ENCODE peak calls at places on chromosomes 1 and 21, in five cellular contexts. One of them, this sample, is unnamed.

GRCh38 chr1:18199462-18199861 is 91.9 kb downstream of the IGSF21 start:
- DNase-seq in activated CD4-positive, alpha-beta memory T cell treated with anti-CD3 and anti-CD28 coated beads, Interleukin-2, amount 10 ng/mL, durations not matched to agents 7 days and 5 days: no peak
- DNase-seq in RWPE1: no peak
- DNase-seq in NCI-H1105 treated with DMSO at 0.1 percent for 48 hours: peak
- DNase-seq in psoas muscle: no peak
- DNase-seq in this sample: no peak

GRCh38 chr1:53135735-53136114 is 6.7 kb downstream of the SLC1A7 start:
- DNase-seq in activated CD4-positive, alpha-beta memory T cell treated with anti-CD3 and anti-CD28 coated beads, Interleukin-2, amount 10 ng/mL, durations not matched to agents 7 days and 5 days: no peak
- DNase-seq in NCI-H1105 treated with DMSO at 0.1 percent for 48 hours: no peak
- DNase-seq in RWPE1: no peak
- DNase-seq in psoas muscle: no peak
- DNase-seq in this sample: no peak

GRCh38 chr1:51607676-51608075 is 9.2 kb upstream of the OSBPL9 start:
- DNase-seq in RWPE1: no peak
- DNase-seq in activated CD4-positive, alpha-beta memory T cell treated with anti-CD3 and anti-CD28 coated beads, Interleukin-2, amount 10 ng/mL, durations not matched to agents 7 days and 5 days: no peak
- DNase-seq in NCI-H1105 treated with DMSO at 0.1 percent for 48 hours: no peak
- DNase-seq in psoas muscle: no peak
- DNase-seq in this sample: no peak

GRCh38 chr1:222757673-222758268 is 20.8 kb downstream of the FAM177B start:
- DNase-seq in activated CD4-positive, alpha-beta memory T cell treated with anti-CD3 and anti-CD28 coated beads, Interleukin-2, amount 10 ng/mL, durations not matched to agents 7 days and 5 days: no peak
- DNase-seq in RWPE1: no peak
- DNase-seq in psoas muscle: no peak
- DNase-seq in NCI-H1105 treated with DMSO at 0.1 percent for 48 hours: no peak
- DNase-seq in this sample: no peak

GRCh38 chr1:10973552-10973951 is 38.9 kb upstream of the TARDBP start:
- DNase-seq in activated CD4-positive, alpha-beta memory T cell treated with anti-CD3 and anti-CD28 coated beads, Interleukin-2, amount 10 ng/mL, durations not matched to agents 7 days and 5 days: no peak
- DNase-seq in NCI-H1105 treated with DMSO at 0.1 percent for 48 hours: no peak
- DNase-seq in psoas muscle: peak
- DNase-seq in RWPE1: no peak
- DNase-seq in this sample: no peak

GRCh38 chr21:34333150-34333739 is 30.6 kb upstream of the KCNE2 start:
- DNase-seq in psoas muscle: no peak
- DNase-seq in activated CD4-positive, alpha-beta memory T cell treated with anti-CD3 and anti-CD28 coated beads, Interleukin-2, amount 10 ng/mL, durations not matched to agents 7 days and 5 days: no peak
- DNase-seq in NCI-H1105 treated with DMSO at 0.1 percent for 48 hours: no peak
- DNase-seq in RWPE1: no peak
- DNase-seq in this sample: no peak

GRCh38 chr1:229148041-229148671 is 122.8 kb upstream of the RAB4A start:
- DNase-seq in activated CD4-positive, alpha-beta memory T cell treated with anti-CD3 and anti-CD28 coated beads, Interleukin-2, amount 10 ng/mL, durations not matched to agents 7 days and 5 days: no peak
- DNase-seq in psoas muscle: no peak
- DNase-seq in RWPE1: no peak
- DNase-seq in NCI-H1105 treated with DMSO at 0.1 percent for 48 hours: peak
- DNase-seq in this sample: no peak

GRCh38 chr1:180151508-180151907 is 3.2 kb upstream of the QSOX1 start:
- DNase-seq in RWPE1: peak
- DNase-seq in NCI-H1105 treated with DMSO at 0.1 percent for 48 hours: peak
- DNase-seq in activated CD4-positive, alpha-beta memory T cell treated with anti-CD3 and anti-CD28 coated beads, Interleukin-2, amount 10 ng/mL, durations not matched to agents 7 days and 5 days: no peak
- DNase-seq in psoas muscle: no peak
- DNase-seq in this sample: peak

GRCh38 chr1:15524283-15525042 is 448 bp upstream of the CASP9 start:
- DNase-seq in psoas muscle: peak
- DNase-seq in RWPE1: peak
- DNase-seq in activated CD4-positive, alpha-beta memory T cell treated with anti-CD3 and anti-CD28 coated beads, Interleukin-2, amount 10 ng/mL, durations not matched to agents 7 days and 5 days: peak
- DNase-seq in NCI-H1105 treated with DMSO at 0.1 percent for 48 hours: peak
- DNase-seq in this sample: peak

GRCh38 chr21:31597683-31598082 is 61.8 kb upstream of the SOD1 start:
- DNase-seq in RWPE1: no peak
- DNase-seq in psoas muscle: no peak
- DNase-seq in activated CD4-positive, alpha-beta memory T cell treated with anti-CD3 and anti-CD28 coated beads, Interleukin-2, amount 10 ng/mL, durations not matched to agents 7 days and 5 days: no peak
- DNase-seq in NCI-H1105 treated with DMSO at 0.1 percent for 48 hours: no peak
- DNase-seq in this sample: no peak

GRCh38 chr1:65339866-65340483 is 30.6 kb downstream of the DNAJC6 start:
- DNase-seq in psoas muscle: no peak
- DNase-seq in activated CD4-positive, alpha-beta memory T cell treated with anti-CD3 and anti-CD28 coated beads, Interleukin-2, amount 10 ng/mL, durations not matched to agents 7 days and 5 days: no peak
- DNase-seq in NCI-H1105 treated with DMSO at 0.1 percent for 48 hours: no peak
- DNase-seq in RWPE1: peak
- DNase-seq in this sample: peak

GRCh38 chr1:30418426-30419245 is 304.7 kb downstream of the MATN1 start:
- DNase-seq in psoas muscle: no peak
- DNase-seq in activated CD4-positive, alpha-beta memory T cell treated with anti-CD3 and anti-CD28 coated beads, Interleukin-2, amount 10 ng/mL, durations not matched to agents 7 days and 5 days: no peak
- DNase-seq in RWPE1: no peak
- DNase-seq in NCI-H1105 treated with DMSO at 0.1 percent for 48 hours: no peak
- DNase-seq in this sample: no peak

GRCh38 chr1:43834280-43835140 is 99.1 kb upstream of the ARTN start:
- DNase-seq in activated CD4-positive, alpha-beta memory T cell treated with anti-CD3 and anti-CD28 coated beads, Interleukin-2, amount 10 ng/mL, durations not matched to agents 7 days and 5 days: no peak
- DNase-seq in NCI-H1105 treated with DMSO at 0.1 percent for 48 hours: no peak
- DNase-seq in RWPE1: no peak
- DNase-seq in psoas muscle: peak
- DNase-seq in this sample: peak

GRCh38 chr21:41947596-41948403 is 6.0 kb downstream of the C2CD2 start:
- DNase-seq in RWPE1: no peak
- DNase-seq in psoas muscle: peak
- DNase-seq in NCI-H1105 treated with DMSO at 0.1 percent for 48 hours: no peak
- DNase-seq in activated CD4-positive, alpha-beta memory T cell treated with anti-CD3 and anti-CD28 coated beads, Interleukin-2, amount 10 ng/mL, durations not matched to agents 7 days and 5 days: no peak
- DNase-seq in this sample: no peak

GRCh38 chr1:51044834-51045233 is 57.2 kb upstream of the C1orf185 start:
- DNase-seq in RWPE1: peak
- DNase-seq in NCI-H1105 treated with DMSO at 0.1 percent for 48 hours: peak
- DNase-seq in activated CD4-positive, alpha-beta memory T cell treated with anti-CD3 and anti-CD28 coated beads, Interleukin-2, amount 10 ng/mL, durations not matched to agents 7 days and 5 days: no peak
- DNase-seq in psoas muscle: no peak
- DNase-seq in this sample: peak

This sample was measured in epithelial cell of esophagus.